ENCODE peak calls at places on chromosome 7, in nine cellular contexts. One of them, this sample, is unnamed.

GRCh38 chr7:25216837-25217236 is 11.4 kb downstream of the NPVF start:
- DNase-seq in H54: no peak
- DNase-seq in iris pigment epithelial cell: peak
- DNase-seq in non-pigmented ciliary epithelial cell: peak
- DNase-seq in body of pancreas: no peak
- DNase-seq in activated naive CD4-positive, alpha-beta T cell treated with Interleukin-2 at 50 U/mL for 16 hours: no peak
- DNase-seq in NCI-H187 treated with DMSO at 0.1 percent for 48 hours: no peak
- DNase-seq in GOT3: no peak
- DNase-seq in OCI-LY7: peak
- DNase-seq in this sample: no peak

GRCh38 chr7:122618603-122619189 is 80.2 kb downstream of the RNF133 start:
- DNase-seq in activated naive CD4-positive, alpha-beta T cell treated with Interleukin-2 at 50 U/mL for 16 hours: no peak
- DNase-seq in OCI-LY7: no peak
- DNase-seq in NCI-H187 treated with DMSO at 0.1 percent for 48 hours: no peak
- DNase-seq in H54: no peak
- DNase-seq in iris pigment epithelial cell: no peak
- DNase-seq in body of pancreas: no peak
- DNase-seq in non-pigmented ciliary epithelial cell: no peak
- DNase-seq in GOT3: no peak
- DNase-seq in this sample: no peak

GRCh38 chr7:158842486-158842885 is 13.2 kb upstream of the ESYT2 start:
- DNase-seq in body of pancreas: no peak
- DNase-seq in iris pigment epithelial cell: no peak
- DNase-seq in H54: no peak
- DNase-seq in OCI-LY7: no peak
- DNase-seq in NCI-H187 treated with DMSO at 0.1 percent for 48 hours: no peak
- DNase-seq in GOT3: no peak
- DNase-seq in activated naive CD4-positive, alpha-beta T cell treated with Interleukin-2 at 50 U/mL for 16 hours: no peak
- DNase-seq in non-pigmented ciliary epithelial cell: no peak
- DNase-seq in this sample: no peak

GRCh38 chr7:101882595-101883564 is 65.5 kb downstream of the CUX1 start:
- DNase-seq in NCI-H187 treated with DMSO at 0.1 percent for 48 hours: no peak
- DNase-seq in H54: peak
- DNase-seq in iris pigment epithelial cell: peak
- DNase-seq in GOT3: peak
- DNase-seq in OCI-LY7: peak
- DNase-seq in body of pancreas: peak
- DNase-seq in non-pigmented ciliary epithelial cell: peak
- DNase-seq in activated naive CD4-positive, alpha-beta T cell treated with Interleukin-2 at 50 U/mL for 16 hours: no peak
- DNase-seq in this sample: peak

GRCh38 chr7:121689749-121690148 is 183.2 kb upstream of the PTPRZ1 start:
- DNase-seq in body of pancreas: no peak
- DNase-seq in OCI-LY7: no peak
- DNase-seq in non-pigmented ciliary epithelial cell: no peak
- DNase-seq in activated naive CD4-positive, alpha-beta T cell treated with Interleukin-2 at 50 U/mL for 16 hours: no peak
- DNase-seq in GOT3: no peak
- DNase-seq in iris pigment epithelial cell: no peak
- DNase-seq in NCI-H187 treated with DMSO at 0.1 percent for 48 hours: no peak
- DNase-seq in H54: no peak
- DNase-seq in this sample: no peak

GRCh38 chr7:87420173-87420572 is 55.3 kb downstream of the ABCB4 start:
- DNase-seq in activated naive CD4-positive, alpha-beta T cell treated with Interleukin-2 at 50 U/mL for 16 hours: no peak
- DNase-seq in body of pancreas: no peak
- DNase-seq in OCI-LY7: no peak
- DNase-seq in GOT3: no peak
- DNase-seq in iris pigment epithelial cell: no peak
- DNase-seq in H54: no peak
- DNase-seq in non-pigmented ciliary epithelial cell: no peak
- DNase-seq in NCI-H187 treated with DMSO at 0.1 percent for 48 hours: no peak
- DNase-seq in this sample: no peak

GRCh38 chr7:105619590-105619989 is 38.3 kb upstream of the EFCAB10 start:
- DNase-seq in NCI-H187 treated with DMSO at 0.1 percent for 48 hours: no peak
- DNase-seq in iris pigment epithelial cell: no peak
- DNase-seq in activated naive CD4-positive, alpha-beta T cell treated with Interleukin-2 at 50 U/mL for 16 hours: no peak
- DNase-seq in OCI-LY7: no peak
- DNase-seq in H54: no peak
- DNase-seq in body of pancreas: no peak
- DNase-seq in GOT3: no peak
- DNase-seq in non-pigmented ciliary epithelial cell: no peak
- DNase-seq in this sample: no peak

GRCh38 chr7:123355576-123356195 is 155.9 kb upstream of the SLC13A1 start:
- DNase-seq in H54: peak
- DNase-seq in NCI-H187 treated with DMSO at 0.1 percent for 48 hours: no peak
- DNase-seq in OCI-LY7: no peak
- DNase-seq in body of pancreas: no peak
- DNase-seq in activated naive CD4-positive, alpha-beta T cell treated with Interleukin-2 at 50 U/mL for 16 hours: no peak
- DNase-seq in non-pigmented ciliary epithelial cell: no peak
- DNase-seq in GOT3: no peak
- DNase-seq in iris pigment epithelial cell: peak
- DNase-seq in this sample: no peak

GRCh38 chr7:69439636-69440325 is 158.5 kb upstream of the AUTS2 start:
- DNase-seq in NCI-H187 treated with DMSO at 0.1 percent for 48 hours: no peak
- DNase-seq in GOT3: no peak
- DNase-seq in OCI-LY7: no peak
- DNase-seq in H54: no peak
- DNase-seq in iris pigment epithelial cell: no peak
- DNase-seq in activated naive CD4-positive, alpha-beta T cell treated with Interleukin-2 at 50 U/mL for 16 hours: no peak
- DNase-seq in body of pancreas: no peak
- DNase-seq in non-pigmented ciliary epithelial cell: no peak
- DNase-seq in this sample: no peak

GRCh38 chr7:18313970-18314369 is 181.6 kb upstream of the HDAC9 start:
- DNase-seq in GOT3: no peak
- DNase-seq in OCI-LY7: no peak
- DNase-seq in non-pigmented ciliary epithelial cell: no peak
- DNase-seq in body of pancreas: no peak
- DNase-seq in NCI-H187 treated with DMSO at 0.1 percent for 48 hours: no peak
- DNase-seq in activated naive CD4-positive, alpha-beta T cell treated with Interleukin-2 at 50 U/mL for 16 hours: no peak
- DNase-seq in H54: no peak
- DNase-seq in iris pigment epithelial cell: no peak
- DNase-seq in this sample: no peak

GRCh38 chr7:29976673-29977072 is 12.9 kb downstream of the SCRN1 start:
- DNase-seq in GOT3: no peak
- DNase-seq in OCI-LY7: no peak
- DNase-seq in non-pigmented ciliary epithelial cell: no peak
- DNase-seq in activated naive CD4-positive, alpha-beta T cell treated with Interleukin-2 at 50 U/mL for 16 hours: no peak
- DNase-seq in body of pancreas: no peak
- DNase-seq in H54: no peak
- DNase-seq in NCI-H187 treated with DMSO at 0.1 percent for 48 hours: no peak
- DNase-seq in iris pigment epithelial cell: peak
- DNase-seq in this sample: no peak

GRCh38 chr7:150317748-150318444 is 5.3 kb upstream of the LRRC61 start:
- DNase-seq in body of pancreas: no peak
- DNase-seq in non-pigmented ciliary epithelial cell: peak
- DNase-seq in GOT3: no peak
- DNase-seq in OCI-LY7: no peak
- DNase-seq in H54: peak
- DNase-seq in activated naive CD4-positive, alpha-beta T cell treated with Interleukin-2 at 50 U/mL for 16 hours: no peak
- DNase-seq in NCI-H187 treated with DMSO at 0.1 percent for 48 hours: no peak
- DNase-seq in iris pigment epithelial cell: peak
- DNase-seq in this sample: no peak

GRCh38 chr7:1952781-1953180 is 280.0 kb downstream of the MAD1L1 start:
- DNase-seq in GOT3: no peak
- DNase-seq in body of pancreas: no peak
- DNase-seq in NCI-H187 treated with DMSO at 0.1 percent for 48 hours: no peak
- DNase-seq in activated naive CD4-positive, alpha-beta T cell treated with Interleukin-2 at 50 U/mL for 16 hours: no peak
- DNase-seq in H54: no peak
- DNase-seq in iris pigment epithelial cell: no peak
- DNase-seq in non-pigmented ciliary epithelial cell: no peak
- DNase-seq in OCI-LY7: no peak
- DNase-seq in this sample: no peak

GRCh38 chr7:55086413-55087201 is 67.8 kb downstream of the EGFR start:
- DNase-seq in OCI-LY7: peak
- DNase-seq in H54: peak
- DNase-seq in GOT3: peak
- DNase-seq in body of pancreas: peak
- DNase-seq in non-pigmented ciliary epithelial cell: no peak
- DNase-seq in iris pigment epithelial cell: peak
- DNase-seq in activated naive CD4-positive, alpha-beta T cell treated with Interleukin-2 at 50 U/mL for 16 hours: no peak
- DNase-seq in NCI-H187 treated with DMSO at 0.1 percent for 48 hours: no peak
- DNase-seq in this sample: no peak

GRCh38 chr7:18505870-18506460 is 10.4 kb downstream of the HDAC9 start:
- DNase-seq in H54: no peak
- DNase-seq in body of pancreas: no peak
- DNase-seq in GOT3: no peak
- DNase-seq in activated naive CD4-positive, alpha-beta T cell treated with Interleukin-2 at 50 U/mL for 16 hours: no peak
- DNase-seq in NCI-H187 treated with DMSO at 0.1 percent for 48 hours: no peak
- DNase-seq in OCI-LY7: peak
- DNase-seq in non-pigmented ciliary epithelial cell: peak
- DNase-seq in iris pigment epithelial cell: peak
- DNase-seq in this sample: no peak

GRCh38 chr7:77331938-77332695 is 84.0 kb downstream of the GSAP start:
- DNase-seq in body of pancreas: peak
- DNase-seq in non-pigmented ciliary epithelial cell: peak
- DNase-seq in activated naive CD4-positive, alpha-beta T cell treated with Interleukin-2 at 50 U/mL for 16 hours: peak
- DNase-seq in NCI-H187 treated with DMSO at 0.1 percent for 48 hours: peak
- DNase-seq in GOT3: peak
- DNase-seq in H54: peak
- DNase-seq in OCI-LY7: peak
- DNase-seq in iris pigment epithelial cell: peak
- DNase-seq in this sample: peak

GRCh38 chr7:1531263-1531978 is 919 bp downstream of the MAFK start:
- DNase-seq in non-pigmented ciliary epithelial cell: no peak
- DNase-seq in H54: no peak
- DNase-seq in GOT3: no peak
- DNase-seq in body of pancreas: peak
- DNase-seq in OCI-LY7: peak
- DNase-seq in activated naive CD4-positive, alpha-beta T cell treated with Interleukin-2 at 50 U/mL for 16 hours: peak
- DNase-seq in NCI-H187 treated with DMSO at 0.1 percent for 48 hours: no peak
- DNase-seq in iris pigment epithelial cell: peak
- DNase-seq in this sample: peak

GRCh38 chr7:134691820-134692705 is 45.4 kb downstream of the BPGM start:
- DNase-seq in OCI-LY7: no peak
- DNase-seq in activated naive CD4-positive, alpha-beta T cell treated with Interleukin-2 at 50 U/mL for 16 hours: no peak
- DNase-seq in non-pigmented ciliary epithelial cell: no peak
- DNase-seq in NCI-H187 treated with DMSO at 0.1 percent for 48 hours: no peak
- DNase-seq in iris pigment epithelial cell: peak
- DNase-seq in H54: no peak
- DNase-seq in body of pancreas: no peak
- DNase-seq in GOT3: no peak
- DNase-seq in this sample: peak

GRCh38 chr7:138460176-138460648 is at the start of gene TRIM24:
- DNase-seq in iris pigment epithelial cell: no peak
- DNase-seq in activated naive CD4-positive, alpha-beta T cell treated with Interleukin-2 at 50 U/mL for 16 hours: no peak
- DNase-seq in GOT3: peak
- DNase-seq in NCI-H187 treated with DMSO at 0.1 percent for 48 hours: peak
- DNase-seq in non-pigmented ciliary epithelial cell: no peak
- DNase-seq in body of pancreas: no peak
- DNase-seq in OCI-LY7: peak
- DNase-seq in H54: no peak
- DNase-seq in this sample: no peak

GRCh38 chr7:47371733-47372368 is 210.1 kb downstream of the TNS3 start:
- DNase-seq in iris pigment epithelial cell: peak
- DNase-seq in H54: no peak
- DNase-seq in NCI-H187 treated with DMSO at 0.1 percent for 48 hours: no peak
- DNase-seq in GOT3: no peak
- DNase-seq in non-pigmented ciliary epithelial cell: no peak
- DNase-seq in OCI-LY7: no peak
- DNase-seq in activated naive CD4-positive, alpha-beta T cell treated with Interleukin-2 at 50 U/mL for 16 hours: no peak
- DNase-seq in body of pancreas: peak
- DNase-seq in this sample: peak

GRCh38 chr7:84637568-84638338 is 443.2 kb upstream of the SEMA3A start:
- DNase-seq in NCI-H187 treated with DMSO at 0.1 percent for 48 hours: no peak
- DNase-seq in GOT3: no peak
- DNase-seq in body of pancreas: no peak
- DNase-seq in non-pigmented ciliary epithelial cell: peak
- DNase-seq in activated naive CD4-positive, alpha-beta T cell treated with Interleukin-2 at 50 U/mL for 16 hours: no peak
- DNase-seq in iris pigment epithelial cell: peak
- DNase-seq in H54: no peak
- DNase-seq in OCI-LY7: no peak
- DNase-seq in this sample: no peak

GRCh38 chr7:32093415-32094408 is 23.5 kb upstream of the PDE1C start:
- DNase-seq in NCI-H187 treated with DMSO at 0.1 percent for 48 hours: no peak
- DNase-seq in H54: peak
- DNase-seq in iris pigment epithelial cell: peak
- DNase-seq in non-pigmented ciliary epithelial cell: no peak
- DNase-seq in GOT3: peak
- DNase-seq in activated naive CD4-positive, alpha-beta T cell treated with Interleukin-2 at 50 U/mL for 16 hours: no peak
- DNase-seq in body of pancreas: peak
- DNase-seq in OCI-LY7: no peak
- DNase-seq in this sample: peak

GRCh38 chr7:5495581-5496375 is 72.1 kb upstream of the TNRC18 start:
- DNase-seq in activated naive CD4-positive, alpha-beta T cell treated with Interleukin-2 at 50 U/mL for 16 hours: no peak
- DNase-seq in NCI-H187 treated with DMSO at 0.1 percent for 48 hours: no peak
- DNase-seq in GOT3: no peak
- DNase-seq in iris pigment epithelial cell: no peak
- DNase-seq in body of pancreas: peak
- DNase-seq in non-pigmented ciliary epithelial cell: no peak
- DNase-seq in OCI-LY7: peak
- DNase-seq in H54: no peak
- DNase-seq in this sample: peak

GRCh38 chr7:10908600-10908999 is 65.1 kb upstream of the PHF14 start:
- DNase-seq in H54: no peak
- DNase-seq in OCI-LY7: no peak
- DNase-seq in non-pigmented ciliary epithelial cell: no peak
- DNase-seq in activated naive CD4-positive, alpha-beta T cell treated with Interleukin-2 at 50 U/mL for 16 hours: no peak
- DNase-seq in iris pigment epithelial cell: no peak
- DNase-seq in body of pancreas: no peak
- DNase-seq in NCI-H187 treated with DMSO at 0.1 percent for 48 hours: no peak
- DNase-seq in GOT3: no peak
- DNase-seq in this sample: no peak

GRCh38 chr7:123410273-123410928 is 124.0 kb downstream of the IQUB start:
- DNase-seq in NCI-H187 treated with DMSO at 0.1 percent for 48 hours: no peak
- DNase-seq in OCI-LY7: no peak
- DNase-seq in H54: peak
- DNase-seq in non-pigmented ciliary epithelial cell: peak
- DNase-seq in activated naive CD4-positive, alpha-beta T cell treated with Interleukin-2 at 50 U/mL for 16 hours: no peak
- DNase-seq in body of pancreas: no peak
- DNase-seq in GOT3: no peak
- DNase-seq in iris pigment epithelial cell: peak
- DNase-seq in this sample: peak

GRCh38 chr7:74263399-74264120 is 9.4 kb upstream of the RFC2 start:
- DNase-seq in iris pigment epithelial cell: no peak
- DNase-seq in OCI-LY7: no peak
- DNase-seq in activated naive CD4-positive, alpha-beta T cell treated with Interleukin-2 at 50 U/mL for 16 hours: no peak
- DNase-seq in non-pigmented ciliary epithelial cell: no peak
- DNase-seq in GOT3: no peak
- DNase-seq in H54: no peak
- DNase-seq in NCI-H187 treated with DMSO at 0.1 percent for 48 hours: no peak
- DNase-seq in body of pancreas: no peak
- DNase-seq in this sample: no peak

GRCh38 chr7:129771201-129771927 is 159.8 kb downstream of the NRF1 start:
- DNase-seq in activated naive CD4-positive, alpha-beta T cell treated with Interleukin-2 at 50 U/mL for 16 hours: no peak
- DNase-seq in OCI-LY7: no peak
- DNase-seq in GOT3: no peak
- DNase-seq in non-pigmented ciliary epithelial cell: no peak
- DNase-seq in iris pigment epithelial cell: no peak
- DNase-seq in body of pancreas: no peak
- DNase-seq in H54: no peak
- DNase-seq in NCI-H187 treated with DMSO at 0.1 percent for 48 hours: no peak
- DNase-seq in this sample: no peak

GRCh38 chr7:140506788-140507464 is 27.6 kb upstream of the MKRN1 start:
- DNase-seq in H54: no peak
- DNase-seq in activated naive CD4-positive, alpha-beta T cell treated with Interleukin-2 at 50 U/mL for 16 hours: no peak
- DNase-seq in non-pigmented ciliary epithelial cell: peak
- DNase-seq in iris pigment epithelial cell: peak
- DNase-seq in NCI-H187 treated with DMSO at 0.1 percent for 48 hours: peak
- DNase-seq in body of pancreas: peak
- DNase-seq in OCI-LY7: no peak
- DNase-seq in GOT3: no peak
- DNase-seq in this sample: peak

GRCh38 chr7:64990216-64990615 is 620 bp downstream of the ZNF117 start:
- DNase-seq in NCI-H187 treated with DMSO at 0.1 percent for 48 hours: no peak
- DNase-seq in iris pigment epithelial cell: no peak
- DNase-seq in body of pancreas: no peak
- DNase-seq in non-pigmented ciliary epithelial cell: no peak
- DNase-seq in activated naive CD4-positive, alpha-beta T cell treated with Interleukin-2 at 50 U/mL for 16 hours: no peak
- DNase-seq in OCI-LY7: no peak
- DNase-seq in GOT3: no peak
- DNase-seq in H54: no peak
- DNase-seq in this sample: no peak

GRCh38 chr7:73879977-73880681 is 19.2 kb downstream of the TMEM270 start:
- DNase-seq in iris pigment epithelial cell: no peak
- DNase-seq in body of pancreas: peak
- DNase-seq in activated naive CD4-positive, alpha-beta T cell treated with Interleukin-2 at 50 U/mL for 16 hours: no peak
- DNase-seq in H54: no peak
- DNase-seq in GOT3: no peak
- DNase-seq in NCI-H187 treated with DMSO at 0.1 percent for 48 hours: no peak
- DNase-seq in non-pigmented ciliary epithelial cell: no peak
- DNase-seq in OCI-LY7: no peak
- DNase-seq in this sample: no peak

GRCh38 chr7:54788664-54789063 is 29.7 kb upstream of the SEC61G start:
- DNase-seq in OCI-LY7: no peak
- DNase-seq in NCI-H187 treated with DMSO at 0.1 percent for 48 hours: no peak
- DNase-seq in H54: peak
- DNase-seq in non-pigmented ciliary epithelial cell: peak
- DNase-seq in activated naive CD4-positive, alpha-beta T cell treated with Interleukin-2 at 50 U/mL for 16 hours: peak
- DNase-seq in body of pancreas: peak
- DNase-seq in iris pigment epithelial cell: peak
- DNase-seq in GOT3: no peak
- DNase-seq in this sample: peak